ENCODE peak calls at places on chromosomes 1 and 21, in four cellular contexts. One of them, this sample, is unnamed.
A peak's percentile ranks its signal among the peaks of the same experiment; 100 is the strongest.

GRCh38 chr1:35855016-35855700 is 27.9 kb upstream of the AGO1 start:
- DNase-seq in H1: no peak
- DNase-seq in GM23248: no peak
- DNase-seq in fibroblast of lung: no peak
- DNase-seq in this sample: no peak

GRCh38 chr1:143652744-143653143 is 319.0 kb downstream of the FAM72C start:
- DNase-seq in H1: no peak
- DNase-seq in GM23248: no peak
- DNase-seq in fibroblast of lung: no peak
- DNase-seq in this sample: no peak

GRCh38 chr1:1841575-1841991 is 49.3 kb downstream of the GNB1 start:
- DNase-seq in GM23248: peak; percentile 79
- DNase-seq in fibroblast of lung: no peak
- DNase-seq in H1: no peak
- DNase-seq in this sample: no peak

GRCh38 chr21:35829014-35829525 is 231.3 kb downstream of the SETD4 start:
- DNase-seq in H1: no peak
- DNase-seq in fibroblast of lung: no peak
- DNase-seq in GM23248: no peak
- DNase-seq in this sample: no peak

GRCh38 chr21:33259428-33259827 is 6.7 kb upstream of the IL10RB start:
- DNase-seq in fibroblast of lung: no peak
- DNase-seq in H1: no peak
- DNase-seq in GM23248: peak; percentile 48
- DNase-seq in this sample: peak; percentile 63

GRCh38 chr1:52602328-52603300 is at the start of gene GPX7:
- DNase-seq in fibroblast of lung: peak; percentile 68
- DNase-seq in H1: no peak
- DNase-seq in GM23248: peak; percentile 68
- DNase-seq in this sample: no peak

GRCh38 chr1:110927484-110928075 is 36.1 kb downstream of the LRIF1 start:
- DNase-seq in fibroblast of lung: peak; percentile 1
- DNase-seq in GM23248: no peak
- DNase-seq in H1: no peak
- DNase-seq in this sample: peak; percentile 59

GRCh38 chr21:39218082-39218409 is 34.8 kb upstream of the PSMG1 start:
- DNase-seq in GM23248: no peak
- DNase-seq in H1: no peak
- DNase-seq in fibroblast of lung: no peak
- DNase-seq in this sample: no peak

GRCh38 chr1:111735858-111736544 is 3.2 kb downstream of the INKA2 start:
- DNase-seq in GM23248: no peak
- DNase-seq in H1: no peak
- DNase-seq in fibroblast of lung: peak; percentile 26
- DNase-seq in this sample: no peak

GRCh38 chr1:116246174-116246573 is 126.9 kb upstream of the ATP1A1 start:
- DNase-seq in H1: no peak
- DNase-seq in fibroblast of lung: no peak
- DNase-seq in GM23248: no peak
- DNase-seq in this sample: no peak

GRCh38 chr1:24438423-24438901 is 22.9 kb downstream of the NIPAL3 start:
- DNase-seq in GM23248: peak; percentile 25
- DNase-seq in H1: no peak
- DNase-seq in fibroblast of lung: no peak
- DNase-seq in this sample: no peak

GRCh38 chr1:161900155-161900554 is 123.5 kb downstream of the OLFML2B start:
- DNase-seq in fibroblast of lung: no peak
- DNase-seq in H1: no peak
- DNase-seq in GM23248: no peak
- DNase-seq in this sample: no peak

GRCh38 chr1:111620412-111620971 is 903 bp downstream of the RAP1A start:
- DNase-seq in GM23248: no peak
- DNase-seq in H1: no peak
- DNase-seq in fibroblast of lung: no peak
- DNase-seq in this sample: peak; percentile 44

GRCh38 chr21:45326169-45326833 is 38.6 kb upstream of the POFUT2 start:
- DNase-seq in H1: no peak
- DNase-seq in GM23248: peak; percentile 83
- DNase-seq in fibroblast of lung: no peak
- DNase-seq in this sample: no peak

GRCh38 chr1:95509989-95510388 is 276.0 kb downstream of the RWDD3 start:
- DNase-seq in H1: no peak
- DNase-seq in fibroblast of lung: no peak
- DNase-seq in GM23248: no peak
- DNase-seq in this sample: no peak

GRCh38 chr1:1062364-1063163 is 11.5 kb downstream of the RNF223 start:
- DNase-seq in fibroblast of lung: no peak
- DNase-seq in GM23248: peak; percentile 29
- DNase-seq in H1: no peak
- DNase-seq in this sample: no peak

GRCh38 chr1:180228648-180229482 is 1.2 kb upstream of the LHX4 start:
- DNase-seq in fibroblast of lung: no peak
- DNase-seq in H1: no peak
- DNase-seq in GM23248: peak; percentile 40
- DNase-seq in this sample: no peak
- TF ChIP-seq EZH2 in fibroblast of lung: peak; percentile 61
- TF ChIP-seq EZH2 in H1: peak; percentile 74
- TF ChIP-seq EZH2 in GM23248: peak; percentile 56
- TF ChIP-seq EZH2 in this sample: peak; percentile 66

DNA sequence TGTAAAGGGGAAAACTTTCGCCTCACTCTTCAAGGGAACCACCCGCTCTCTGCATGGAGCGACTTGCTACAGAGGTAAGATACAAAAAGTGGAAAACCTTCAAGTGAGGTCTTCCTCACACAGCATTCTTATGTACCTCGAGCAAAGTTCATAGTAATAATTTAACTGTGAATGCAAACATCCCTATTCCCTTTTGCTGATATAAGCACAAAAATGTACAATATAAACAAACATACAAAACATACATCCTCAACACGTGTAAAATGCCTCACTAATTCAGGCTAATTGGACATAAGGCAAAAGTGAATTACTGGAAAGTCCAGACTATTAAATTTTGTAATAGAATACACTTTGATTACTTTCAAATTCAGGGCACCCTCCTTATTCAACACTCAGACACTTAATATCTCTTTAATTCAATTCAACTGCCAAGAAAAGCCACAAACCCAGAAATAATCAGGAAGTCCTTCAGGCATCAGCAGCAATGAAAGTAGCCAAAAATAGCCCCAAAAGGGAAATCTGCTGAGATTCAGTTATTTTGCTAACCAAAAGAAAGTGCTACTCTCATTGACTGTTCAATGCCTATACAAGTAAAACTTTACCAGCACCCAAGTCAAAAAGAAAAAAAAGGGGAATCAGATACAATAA is 15.2 kb upstream of the LMX1A start:
- DNase-seq in GM23248: peak; percentile 32
- DNase-seq in fibroblast of lung: peak; percentile 15
- DNase-seq in H1: no peak
- DNase-seq in this sample: no peak
- H3K9ac ChIP-seq in GM23248: no peak overlapping the region
- H3K9ac ChIP-seq in fibroblast of lung: no peak overlapping the region
- H3K9ac ChIP-seq in H1: no peak overlapping the region
- H3K9ac ChIP-seq in this sample: no peak overlapping the region

DNA sequence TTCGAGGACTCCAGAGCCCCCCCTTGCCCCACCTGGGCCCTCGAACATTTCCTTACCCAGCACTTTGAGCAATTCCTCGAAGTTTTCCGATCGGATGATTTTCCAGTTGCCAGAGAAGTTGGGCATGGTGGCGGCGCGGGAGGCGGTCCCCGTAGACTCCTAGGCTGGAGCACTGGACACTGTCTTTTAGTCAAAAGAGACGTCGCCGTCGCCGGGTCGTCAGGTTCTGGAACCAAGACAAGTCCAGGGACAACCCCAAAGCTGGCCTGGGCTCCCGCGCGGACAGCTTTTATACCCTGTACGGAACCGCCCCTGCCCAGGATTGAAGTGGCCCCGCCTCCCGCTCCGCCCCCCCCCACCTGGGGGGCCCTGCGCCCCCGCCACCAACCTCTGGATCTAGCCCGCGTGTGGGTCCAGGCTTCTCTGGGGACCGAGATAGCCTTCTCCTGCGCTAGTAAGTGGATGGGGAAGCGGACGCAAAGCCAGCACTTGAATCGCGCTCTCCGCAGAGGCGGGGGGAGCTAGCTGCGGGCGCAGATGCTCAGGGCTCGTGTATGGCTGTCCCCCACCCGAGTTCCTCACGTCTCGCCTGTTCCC is at the start of gene CRABP2:
- DNase-seq in GM23248: peak; percentile 62
- DNase-seq in fibroblast of lung: peak; percentile 37
- DNase-seq in H1: no peak
- DNase-seq in this sample: no peak
- TF ChIP-seq EZH2 in GM23248: no peak
- TF ChIP-seq EZH2 in fibroblast of lung: no peak
- TF ChIP-seq EZH2 in H1: no peak
- TF ChIP-seq EZH2 in this sample: no peak

GRCh38 chr1:202164271-202165037 is 4.1 kb upstream of the PTPN7 start:
- DNase-seq in fibroblast of lung: no peak
- DNase-seq in GM23248: no peak
- DNase-seq in H1: no peak
- DNase-seq in this sample: no peak

GRCh38 chr1:202162418-202163280 is 2.2 kb upstream of the PTPN7 start:
- DNase-seq in H1: no peak
- DNase-seq in GM23248: no peak
- DNase-seq in fibroblast of lung: no peak
- DNase-seq in this sample: no peak

GRCh38 chr1:202165942-202166843 is 5.8 kb upstream of the PTPN7 start:
- DNase-seq in fibroblast of lung: peak; percentile 26
- DNase-seq in GM23248: no peak
- DNase-seq in H1: no peak
- DNase-seq in this sample: no peak

GRCh38 chr1:202163281-202164270 is 3.2 kb upstream of the PTPN7 start:
- DNase-seq in GM23248: no peak
- DNase-seq in H1: no peak
- DNase-seq in fibroblast of lung: no peak
- DNase-seq in this sample: no peak

GRCh38 chr1:202165267-202165941 is 5.0 kb upstream of the PTPN7 start:
- DNase-seq in H1: no peak
- DNase-seq in fibroblast of lung: no peak
- DNase-seq in GM23248: no peak
- DNase-seq in this sample: no peak
- H3K9ac ChIP-seq in H1: no peak overlapping the region
- H3K9ac ChIP-seq in fibroblast of lung: no peak overlapping the region
- H3K9ac ChIP-seq in GM23248: no peak overlapping the region
- H3K9ac ChIP-seq in this sample: no peak overlapping the region

DNA sequence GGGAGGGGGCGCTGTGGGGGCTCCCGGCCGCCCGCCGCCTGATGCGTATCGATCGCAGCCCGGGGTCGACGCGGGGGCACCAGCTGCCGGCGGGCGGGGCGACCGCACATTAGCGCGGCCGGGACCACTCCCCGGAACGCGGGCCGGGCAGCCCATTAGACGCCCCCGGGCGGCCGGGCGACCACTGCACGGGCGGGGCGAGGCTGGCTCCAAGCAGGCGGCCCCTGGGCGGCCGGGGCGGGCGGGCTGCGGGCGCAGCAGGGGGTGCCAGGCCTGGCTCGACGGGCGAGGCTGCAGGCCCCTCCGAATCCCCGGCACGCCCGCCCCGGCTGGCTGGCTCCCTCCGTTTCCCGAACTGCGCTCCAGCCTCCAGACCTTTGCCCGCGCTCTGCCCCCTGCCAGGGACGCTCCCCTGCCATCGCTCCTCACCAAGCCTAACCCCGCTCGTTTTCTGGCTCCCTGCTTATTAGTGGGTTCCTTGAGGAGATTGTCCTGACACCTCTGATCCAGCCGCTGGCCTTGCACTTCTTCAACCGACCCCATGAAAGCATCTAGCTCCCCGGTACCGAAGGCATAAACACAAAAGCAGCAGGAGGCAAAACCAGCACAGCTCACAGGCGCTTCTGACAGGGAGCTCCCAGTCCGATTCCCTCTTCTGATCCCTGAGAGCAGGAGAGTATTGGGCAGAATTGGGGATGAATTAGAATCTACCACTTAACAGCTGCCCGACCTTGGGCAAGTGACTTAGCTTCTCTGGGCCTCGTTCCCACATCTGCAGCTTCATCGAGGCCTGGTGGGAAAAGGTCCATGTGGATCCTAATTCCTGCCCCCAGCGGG is 92.6 kb upstream of the CASZ1 start:
- DNase-seq in H1: no peak
- DNase-seq in GM23248: no peak
- DNase-seq in fibroblast of lung: no peak
- DNase-seq in this sample: no peak
- TF ChIP-seq EZH2 in H1: no peak
- TF ChIP-seq EZH2 in GM23248: peak; percentile 93
- TF ChIP-seq EZH2 in fibroblast of lung: peak; percentile 82
- TF ChIP-seq EZH2 in this sample: no peak

This sample was measured in mammary epithelial cell.